ENCODE peak calls at places on chromosomes 4 and X, in five cellular contexts. E, K, J, R and Y are unnamed samples.

GRCh38 chr4:13524504-13525243 is 19.6 kb downstream of the NKX3-2 start:
- DNase-seq in E (no peak), K (no peak), J (no peak), R (peak), Y (no peak)

GRCh38 chr4:164012396-164013027 is 518.0 kb downstream of the TMA16 start:
- DNase-seq in E (no peak), K (no peak), J (no peak), R (no peak), Y (no peak)

GRCh38 chr4:104860227-104861123 is 286.2 kb upstream of the TET2 start:
- DNase-seq in E (peak), K (peak), J (peak), R (peak), Y (peak)

GRCh38 chr4:170089274-170089742 is 448 bp downstream of the AADAT start:
- DNase-seq in E (peak), K (no peak), J (no peak), R (no peak), Y (no peak)

GRCh38 chr4:179817317-179817716 is 2375.1 kb upstream of the AGA start:
- DNase-seq in E (no peak), K (no peak), J (no peak), R (no peak), Y (no peak)

GRCh38 chrX:2928127-2928582 is 984 bp downstream of the ARSD start:
- DNase-seq in E (peak), K (peak), J (peak), R (peak), Y (no peak)

GRCh38 chrX:42684062-42684461 is 93.9 kb downstream of the PPP1R2C start:
- DNase-seq in E (no peak), K (no peak), J (no peak), R (no peak), Y (no peak)

GRCh38 chrX:150324035-150324728 is 38.9 kb upstream of the MAMLD1 start:
- DNase-seq in E (peak), K (no peak), J (no peak), R (no peak), Y (no peak)

GRCh38 chr4:7893539-7893938 is 46.1 kb downstream of the AFAP1 start:
- DNase-seq in E (no peak), K (no peak), J (no peak), R (no peak), Y (no peak)

GRCh38 chr4:153233761-153234371 is 29.6 kb downstream of the TRIM2 start:
- DNase-seq in E (peak), K (no peak), J (peak), R (no peak), Y (no peak)

GRCh38 chrX:15853586-15854079 is 980 bp downstream of the AP1S2 start:
- DNase-seq in E (no peak), K (no peak), J (no peak), R (no peak), Y (no peak)

GRCh38 chr4:37693030-37693429 is 6.9 kb upstream of the RELL1 start:
- DNase-seq in E (no peak), K (no peak), J (no peak), R (no peak), Y (no peak)

GRCh38 chr4:60884545-60884944 is 315.6 kb upstream of the ADGRL3 start:
- DNase-seq in E (no peak), K (no peak), J (no peak), R (no peak), Y (no peak)

GRCh38 chrX:11908371-11908770 is 150.3 kb downstream of the MSL3 start:
- DNase-seq in E (peak), K (no peak), J (no peak), R (no peak), Y (no peak)

GRCh38 chr4:147674496-147674895 is 9.5 kb downstream of the PRMT9 start:
- DNase-seq in E (no peak), K (no peak), J (no peak), R (no peak), Y (no peak)

GRCh38 chrX:23286731-23287130 is 47.9 kb upstream of the PTCHD1 start:
- DNase-seq in E (no peak), K (no peak), J (no peak), R (no peak), Y (no peak)

GRCh38 chr4:47746122-47746521 is 91.7 kb downstream of the CORIN start:
- DNase-seq in E (no peak), K (no peak), J (no peak), R (no peak), Y (no peak)

GRCh38 chr4:125368684-125369083 is 53.9 kb downstream of the FAT4 start:
- DNase-seq in E (no peak), K (no peak), J (no peak), R (no peak), Y (no peak)

GRCh38 chr4:150308824-150309472 is 230.7 kb downstream of the DCLK2 start:
- DNase-seq in E (no peak), K (no peak), J (no peak), R (no peak), Y (no peak)

GRCh38 chr4:6873792-6874461 is 35.7 kb upstream of the TBC1D14 start:
- DNase-seq in E (peak), K (peak), J (peak), R (peak), Y (peak)

GRCh38 chr4:175351473-175351872 is 433.3 kb downstream of the ADAM29 start:
- DNase-seq in E (no peak), K (no peak), J (no peak), R (no peak), Y (no peak)

GRCh38 chrX:119693032-119693995 is at the start of gene SEPTIN6:
- DNase-seq in E (peak), K (peak), J (peak), R (peak), Y (peak)

GRCh38 chr4:20251796-20252655 is at the start of gene SLIT2:
- DNase-seq in E (peak), K (peak), J (peak), R (peak), Y (peak)

GRCh38 chr4:22268350-22269025 is 247.4 kb downstream of the ADGRA3 start:
- DNase-seq in E (no peak), K (no peak), J (no peak), R (no peak), Y (no peak)

GRCh38 chrX:38561126-38561868 is at the start of gene TSPAN7:
- DNase-seq in E (peak), K (peak), J (peak), R (peak), Y (peak)

GRCh38 chr4:104749062-104749461 is 254.4 kb upstream of the CXXC4 start:
- DNase-seq in E (no peak), K (no peak), J (no peak), R (no peak), Y (no peak)

GRCh38 chr4:94827481-94828110 is 69.8 kb downstream of the BMPR1B start:
- DNase-seq in E (peak), K (no peak), J (no peak), R (no peak), Y (no peak)

GRCh38 chr4:182449186-182449880 is 206.1 kb downstream of the TENM3 start:
- DNase-seq in E (peak), K (no peak), J (no peak), R (peak), Y (no peak)

GRCh38 chr4:3501825-3502425 is 30.3 kb downstream of the LRPAP1 start:
- DNase-seq in E (no peak), K (no peak), J (no peak), R (no peak), Y (no peak)

GRCh38 chr4:20017035-20017434 is 234.7 kb upstream of the SLIT2 start:
- DNase-seq in E (no peak), K (no peak), J (no peak), R (no peak), Y (no peak)

GRCh38 chr4:35459045-35459444 is 785.3 kb downstream of the ARAP2 start:
- DNase-seq in E (no peak), K (no peak), J (no peak), R (no peak), Y (no peak)

GRCh38 chrX:72203421-72203820 is 21.9 kb downstream of the PIN4 start:
- DNase-seq in E (no peak), K (no peak), J (no peak), R (no peak), Y (no peak)

GRCh38 chr4:6681191-6681590 is 12.5 kb upstream of the S100P start:
- DNase-seq in E (no peak), K (no peak), J (no peak), R (no peak), Y (no peak)

GRCh38 chr4:80086296-80086695 is 13.3 kb upstream of the ANTXR2 start:
- DNase-seq in E (no peak), K (no peak), J (no peak), R (no peak), Y (no peak)

GRCh38 chr4:165716472-165716871 is 156.6 kb upstream of the TLL1 start:
- DNase-seq in E (no peak), K (no peak), J (no peak), R (no peak), Y (no peak)

GRCh38 chr4:2046031-2046961 is 12.8 kb upstream of the NAT8L start:
- DNase-seq in E (no peak), K (no peak), J (no peak), R (no peak), Y (no peak)

GRCh38 chr4:2044542-2045517 is 14.3 kb upstream of the NAT8L start:
- DNase-seq in E (no peak), K (no peak), J (no peak), R (no peak), Y (no peak)

GRCh38 chr4:2044119-2044485 is 15.0 kb upstream of the NAT8L start:
- DNase-seq in E (no peak), K (no peak), J (no peak), R (no peak), Y (no peak)

GRCh38 chr4:2047031-2047660 is 12.0 kb upstream of the NAT8L start:
- DNase-seq in E (no peak), K (no peak), J (no peak), R (no peak), Y (no peak)

GRCh38 chr4:2045518-2045951 is 13.6 kb upstream of the NAT8L start:
- DNase-seq in E (no peak), K (no peak), J (no peak), R (no peak), Y (no peak)
- TF ChIP-seq CTCF in E (no peak), K (no peak), J (no peak), R (no peak), Y (no peak)

DNA sequence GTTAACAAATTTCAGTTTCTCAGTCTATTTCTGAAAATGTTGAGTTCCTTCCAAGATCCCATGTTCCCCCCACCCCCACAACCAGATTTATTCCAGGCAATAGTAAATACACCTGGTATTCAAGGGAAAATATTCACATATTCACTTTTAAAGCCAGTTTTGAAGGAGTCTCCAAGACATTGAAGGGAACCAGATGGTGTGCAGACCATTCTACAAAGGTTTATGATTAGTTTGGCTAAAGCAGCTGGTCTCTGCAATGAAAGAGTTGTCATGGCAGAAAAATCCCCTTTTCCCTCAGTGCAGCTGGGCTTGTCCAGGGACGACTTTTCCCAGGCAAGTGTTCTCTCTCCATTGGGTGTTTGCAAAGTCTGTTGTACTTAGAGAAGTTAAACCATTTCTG is 410.5 kb downstream of the IL1RAPL1 start:
- DNase-seq in E (no peak), K (no peak), J (no peak), R (no peak), Y (no peak)
- TF ChIP-seq CTCF in E (no peak), K (no peak), J (no peak), R (no peak), Y (no peak)

GRCh38 chr4:89755210-89755609 is 81.8 kb downstream of the SNCA start:
- DNase-seq in E (no peak), K (no peak), J (no peak), R (no peak), Y (no peak)
- TF ChIP-seq CTCF in E (no peak), K (no peak), J (no peak), R (no peak), Y (peak)

GRCh38 chr4:111934294-111934693 is 211.0 kb upstream of the FAM241A start:
- DNase-seq in E (no peak), K (no peak), J (no peak), R (no peak), Y (no peak)

GRCh38 chr4:111941957-111942356 is 203.3 kb upstream of the FAM241A start:
- DNase-seq in E (no peak), K (no peak), J (no peak), R (no peak), Y (no peak)

GRCh38 chr4:111933703-111934102 is 211.6 kb upstream of the FAM241A start:
- DNase-seq in E (no peak), K (no peak), J (no peak), R (no peak), Y (no peak)

GRCh38 chr4:111937368-111937767 is 207.9 kb upstream of the FAM241A start:
- DNase-seq in E (peak), K (no peak), J (no peak), R (no peak), Y (peak)
- TF ChIP-seq CTCF in E (peak), K (no peak), J (no peak), R (no peak), Y (peak)

GRCh38 chr4:59161249-59161648 is 2038.9 kb upstream of the ADGRL3 start:
- DNase-seq in E (no peak), K (no peak), J (no peak), R (no peak), Y (no peak)
- TF ChIP-seq CTCF in E (no peak), K (no peak), J (no peak), R (no peak), Y (no peak)

GRCh38 chr4:66556651-66557278 is 886.5 kb upstream of the EPHA5 start:
- DNase-seq in E (no peak), K (no peak), J (no peak), R (no peak), Y (no peak)
- TF ChIP-seq CTCF in E (no peak), K (no peak), J (no peak), R (no peak), Y (no peak)

GRCh38 chrX:133648594-133648993 is 233.3 kb upstream of the GPC4 start:
- DNase-seq in E (no peak), K (no peak), J (no peak), R (no peak), Y (no peak)

GRCh38 chrX:133650262-133650661 is 235.0 kb upstream of the GPC4 start:
- DNase-seq in E (no peak), K (no peak), J (no peak), R (no peak), Y (no peak)

GRCh38 chrX:133645977-133646750 is 230.9 kb upstream of the GPC4 start:
- DNase-seq in E (no peak), K (peak), J (no peak), R (peak), Y (no peak)

GRCh38 chrX:133652185-133652584 is 236.9 kb upstream of the GPC4 start:
- DNase-seq in E (no peak), K (no peak), J (no peak), R (no peak), Y (no peak)

DNA sequence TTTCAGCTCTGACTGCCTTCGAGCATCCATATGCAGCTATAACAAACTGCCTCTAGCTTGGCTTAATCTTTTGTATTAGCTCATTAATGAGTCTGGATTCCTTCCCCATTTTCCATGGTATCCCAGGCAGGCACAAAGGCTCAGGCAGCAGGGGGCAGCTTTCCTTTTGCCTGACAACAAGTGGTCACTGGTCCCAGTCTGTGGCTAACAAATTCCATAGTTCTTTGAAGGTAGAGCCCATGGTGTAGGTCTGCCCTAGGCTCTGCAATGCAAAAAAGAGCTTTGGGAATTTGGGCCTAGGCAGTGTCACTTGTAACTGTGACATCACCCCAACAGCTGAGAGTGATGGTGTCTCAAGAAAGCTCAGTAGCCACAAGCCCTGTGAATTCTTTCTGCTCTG is 234.4 kb upstream of the GPC4 start:
- DNase-seq in E (no peak), K (no peak), J (no peak), R (no peak), Y (no peak)
- TF ChIP-seq CTCF in E (no peak), K (no peak), J (no peak), R (no peak), Y (peak)

GRCh38 chr4:108180513-108180912 is 11.8 kb upstream of the LEF1 start:
- DNase-seq in E (no peak), K (no peak), J (no peak), R (no peak), Y (no peak)

GRCh38 chr4:108175966-108176365 is 7.2 kb upstream of the LEF1 start:
- DNase-seq in E (no peak), K (no peak), J (no peak), R (no peak), Y (no peak)

DNA sequence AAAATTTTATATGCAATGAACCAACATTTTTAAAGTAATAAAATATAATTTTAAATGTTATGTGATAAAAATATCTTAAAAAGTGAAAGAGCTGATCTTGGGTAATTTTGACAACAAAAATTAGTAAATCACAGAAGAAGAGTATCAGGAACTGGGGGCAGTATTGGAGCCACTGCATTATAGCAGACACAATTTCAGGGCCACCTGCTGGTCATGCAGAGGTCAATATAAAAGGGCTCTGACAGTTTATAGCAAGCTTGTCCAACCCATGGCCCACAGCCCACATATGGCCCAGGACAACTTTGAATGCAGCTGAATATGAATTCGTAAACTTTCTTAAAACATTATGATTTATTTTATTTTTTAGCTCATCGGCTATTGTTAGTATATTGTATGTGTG is 13.0 kb upstream of the LEF1 start:
- DNase-seq in E (no peak), K (no peak), J (no peak), R (no peak), Y (no peak)
- TF ChIP-seq CTCF in E (peak), K (no peak), J (no peak), R (no peak), Y (peak)